ENCODE peak calls at places on chromosomes 7 and 10, in ten cellular contexts. One of them, this sample, is unnamed.
A peak's percentile ranks its signal among the peaks of the same experiment; 100 is the strongest.

GRCh38 chr10:45001382-45002148 is 842 bp downstream of the ZNF22 start:
- DNase-seq in H9: peak; percentile 42
- DNase-seq in NCI-H69: peak; percentile 77
- DNase-seq in T-helper 9 cell: peak; percentile 29
- DNase-seq in RPMI7951: peak; percentile 82
- DNase-seq in left ventricle myocardium inferior: peak; percentile 78
- DNase-seq in stomach: peak; percentile 86
- DNase-seq in stimulated activated CD8-positive, alpha-beta memory T cell treated with anti-CD3 and anti-CD28 coated beads, Interleukin-15, amount 100 ng/mL, for 48 hours: peak; percentile 30
- DNase-seq in stimulated activated effector memory CD8-positive, alpha-beta T cell treated with anti-CD3 and anti-CD28 coated beads, Interleukin-12 subunit alpha, Interleukin-12 subunit beta, amount 100 ng/mL, for 72 hours: peak; percentile 77
- DNase-seq in activated naive CD8-positive, alpha-beta T cell treated with anti-CD3 and anti-CD28 coated beads for 36 hours: peak; percentile 57
- DNase-seq in this sample: peak; percentile 73

GRCh38 chr10:124294811-124295770 is 123.6 kb downstream of the OAT start:
- DNase-seq in left ventricle myocardium inferior: no peak
- DNase-seq in stimulated activated CD8-positive, alpha-beta memory T cell treated with anti-CD3 and anti-CD28 coated beads, Interleukin-15, amount 100 ng/mL, for 48 hours: no peak
- DNase-seq in stomach: no peak
- DNase-seq in RPMI7951: peak; percentile 55
- DNase-seq in H9: peak; percentile 17
- DNase-seq in stimulated activated effector memory CD8-positive, alpha-beta T cell treated with anti-CD3 and anti-CD28 coated beads, Interleukin-12 subunit alpha, Interleukin-12 subunit beta, amount 100 ng/mL, for 72 hours: no peak
- DNase-seq in T-helper 9 cell: no peak
- DNase-seq in activated naive CD8-positive, alpha-beta T cell treated with anti-CD3 and anti-CD28 coated beads for 36 hours: no peak
- DNase-seq in NCI-H69: peak; percentile 39
- DNase-seq in this sample: no peak

GRCh38 chr7:130276796-130277762 is 10.4 kb downstream of the CPA2 start:
- DNase-seq in activated naive CD8-positive, alpha-beta T cell treated with anti-CD3 and anti-CD28 coated beads for 36 hours: peak; percentile 36
- DNase-seq in H9: no peak
- DNase-seq in stimulated activated effector memory CD8-positive, alpha-beta T cell treated with anti-CD3 and anti-CD28 coated beads, Interleukin-12 subunit alpha, Interleukin-12 subunit beta, amount 100 ng/mL, for 72 hours: peak; percentile 54
- DNase-seq in stimulated activated CD8-positive, alpha-beta memory T cell treated with anti-CD3 and anti-CD28 coated beads, Interleukin-15, amount 100 ng/mL, for 48 hours: peak; percentile 13
- DNase-seq in T-helper 9 cell: no peak
- DNase-seq in RPMI7951: peak; percentile 75
- DNase-seq in left ventricle myocardium inferior: no peak
- DNase-seq in stomach: no peak
- DNase-seq in NCI-H69: peak; percentile 81
- DNase-seq in this sample: peak; percentile 76

GRCh38 chr10:17365402-17365801 is 89.0 kb downstream of the ST8SIA6 start:
- DNase-seq in stimulated activated effector memory CD8-positive, alpha-beta T cell treated with anti-CD3 and anti-CD28 coated beads, Interleukin-12 subunit alpha, Interleukin-12 subunit beta, amount 100 ng/mL, for 72 hours: no peak
- DNase-seq in stimulated activated CD8-positive, alpha-beta memory T cell treated with anti-CD3 and anti-CD28 coated beads, Interleukin-15, amount 100 ng/mL, for 48 hours: no peak
- DNase-seq in stomach: no peak
- DNase-seq in RPMI7951: no peak
- DNase-seq in NCI-H69: no peak
- DNase-seq in activated naive CD8-positive, alpha-beta T cell treated with anti-CD3 and anti-CD28 coated beads for 36 hours: no peak
- DNase-seq in T-helper 9 cell: no peak
- DNase-seq in left ventricle myocardium inferior: no peak
- DNase-seq in H9: no peak
- DNase-seq in this sample: no peak

GRCh38 chr10:7551891-7552731 is 114.7 kb downstream of the ITIH5 start:
- DNase-seq in RPMI7951: no peak
- DNase-seq in stimulated activated effector memory CD8-positive, alpha-beta T cell treated with anti-CD3 and anti-CD28 coated beads, Interleukin-12 subunit alpha, Interleukin-12 subunit beta, amount 100 ng/mL, for 72 hours: no peak
- DNase-seq in NCI-H69: no peak
- DNase-seq in activated naive CD8-positive, alpha-beta T cell treated with anti-CD3 and anti-CD28 coated beads for 36 hours: no peak
- DNase-seq in stimulated activated CD8-positive, alpha-beta memory T cell treated with anti-CD3 and anti-CD28 coated beads, Interleukin-15, amount 100 ng/mL, for 48 hours: no peak
- DNase-seq in left ventricle myocardium inferior: peak; percentile 55
- DNase-seq in stomach: no peak
- DNase-seq in H9: peak; percentile 65
- DNase-seq in T-helper 9 cell: no peak
- DNase-seq in this sample: no peak

GRCh38 chr7:84529480-84530205 is 335.1 kb upstream of the SEMA3A start:
- DNase-seq in H9: no peak
- DNase-seq in activated naive CD8-positive, alpha-beta T cell treated with anti-CD3 and anti-CD28 coated beads for 36 hours: no peak
- DNase-seq in T-helper 9 cell: no peak
- DNase-seq in stomach: no peak
- DNase-seq in stimulated activated effector memory CD8-positive, alpha-beta T cell treated with anti-CD3 and anti-CD28 coated beads, Interleukin-12 subunit alpha, Interleukin-12 subunit beta, amount 100 ng/mL, for 72 hours: no peak
- DNase-seq in RPMI7951: peak; percentile 78
- DNase-seq in left ventricle myocardium inferior: no peak
- DNase-seq in stimulated activated CD8-positive, alpha-beta memory T cell treated with anti-CD3 and anti-CD28 coated beads, Interleukin-15, amount 100 ng/mL, for 48 hours: no peak
- DNase-seq in NCI-H69: peak; percentile 54
- DNase-seq in this sample: no peak

GRCh38 chr7:94160719-94161435 is 156.7 kb upstream of the BET1 start:
- DNase-seq in stimulated activated effector memory CD8-positive, alpha-beta T cell treated with anti-CD3 and anti-CD28 coated beads, Interleukin-12 subunit alpha, Interleukin-12 subunit beta, amount 100 ng/mL, for 72 hours: no peak
- DNase-seq in left ventricle myocardium inferior: no peak
- DNase-seq in H9: no peak
- DNase-seq in activated naive CD8-positive, alpha-beta T cell treated with anti-CD3 and anti-CD28 coated beads for 36 hours: no peak
- DNase-seq in RPMI7951: no peak
- DNase-seq in T-helper 9 cell: no peak
- DNase-seq in stimulated activated CD8-positive, alpha-beta memory T cell treated with anti-CD3 and anti-CD28 coated beads, Interleukin-15, amount 100 ng/mL, for 48 hours: no peak
- DNase-seq in NCI-H69: no peak
- DNase-seq in stomach: no peak
- DNase-seq in this sample: no peak

GRCh38 chr10:18886102-18886501 is 162.5 kb upstream of the MALRD1 start:
- DNase-seq in RPMI7951: peak; percentile 1
- DNase-seq in stimulated activated CD8-positive, alpha-beta memory T cell treated with anti-CD3 and anti-CD28 coated beads, Interleukin-15, amount 100 ng/mL, for 48 hours: no peak
- DNase-seq in stimulated activated effector memory CD8-positive, alpha-beta T cell treated with anti-CD3 and anti-CD28 coated beads, Interleukin-12 subunit alpha, Interleukin-12 subunit beta, amount 100 ng/mL, for 72 hours: no peak
- DNase-seq in activated naive CD8-positive, alpha-beta T cell treated with anti-CD3 and anti-CD28 coated beads for 36 hours: no peak
- DNase-seq in stomach: no peak
- DNase-seq in NCI-H69: no peak
- DNase-seq in H9: no peak
- DNase-seq in left ventricle myocardium inferior: no peak
- DNase-seq in T-helper 9 cell: no peak
- DNase-seq in this sample: no peak

GRCh38 chr7:142616121-142616643 is 133.1 kb upstream of the PRSS1 start:
- DNase-seq in activated naive CD8-positive, alpha-beta T cell treated with anti-CD3 and anti-CD28 coated beads for 36 hours: no peak
- DNase-seq in stimulated activated effector memory CD8-positive, alpha-beta T cell treated with anti-CD3 and anti-CD28 coated beads, Interleukin-12 subunit alpha, Interleukin-12 subunit beta, amount 100 ng/mL, for 72 hours: no peak
- DNase-seq in left ventricle myocardium inferior: no peak
- DNase-seq in NCI-H69: no peak
- DNase-seq in stimulated activated CD8-positive, alpha-beta memory T cell treated with anti-CD3 and anti-CD28 coated beads, Interleukin-15, amount 100 ng/mL, for 48 hours: no peak
- DNase-seq in RPMI7951: no peak
- DNase-seq in stomach: no peak
- DNase-seq in T-helper 9 cell: no peak
- DNase-seq in H9: no peak
- DNase-seq in this sample: no peak

GRCh38 chr7:122155566-122155965 is 11.5 kb upstream of the AASS start:
- DNase-seq in stomach: no peak
- DNase-seq in H9: no peak
- DNase-seq in activated naive CD8-positive, alpha-beta T cell treated with anti-CD3 and anti-CD28 coated beads for 36 hours: no peak
- DNase-seq in T-helper 9 cell: no peak
- DNase-seq in RPMI7951: no peak
- DNase-seq in left ventricle myocardium inferior: no peak
- DNase-seq in NCI-H69: no peak
- DNase-seq in stimulated activated effector memory CD8-positive, alpha-beta T cell treated with anti-CD3 and anti-CD28 coated beads, Interleukin-12 subunit alpha, Interleukin-12 subunit beta, amount 100 ng/mL, for 72 hours: no peak
- DNase-seq in stimulated activated CD8-positive, alpha-beta memory T cell treated with anti-CD3 and anti-CD28 coated beads, Interleukin-15, amount 100 ng/mL, for 48 hours: no peak
- DNase-seq in this sample: no peak

GRCh38 chr10:24209946-24210491 is 1.1 kb downstream of the KIAA1217 start:
- DNase-seq in stimulated activated effector memory CD8-positive, alpha-beta T cell treated with anti-CD3 and anti-CD28 coated beads, Interleukin-12 subunit alpha, Interleukin-12 subunit beta, amount 100 ng/mL, for 72 hours: no peak
- DNase-seq in NCI-H69: no peak
- DNase-seq in stomach: no peak
- DNase-seq in activated naive CD8-positive, alpha-beta T cell treated with anti-CD3 and anti-CD28 coated beads for 36 hours: peak; percentile 62
- DNase-seq in stimulated activated CD8-positive, alpha-beta memory T cell treated with anti-CD3 and anti-CD28 coated beads, Interleukin-15, amount 100 ng/mL, for 48 hours: peak; percentile 32
- DNase-seq in left ventricle myocardium inferior: no peak
- DNase-seq in T-helper 9 cell: no peak
- DNase-seq in H9: no peak
- DNase-seq in RPMI7951: peak; percentile 65
- DNase-seq in this sample: peak; percentile 76

GRCh38 chr10:16904619-16905018 is 87.4 kb upstream of the RSU1 start:
- DNase-seq in T-helper 9 cell: no peak
- DNase-seq in RPMI7951: peak; percentile 95
- DNase-seq in left ventricle myocardium inferior: no peak
- DNase-seq in stimulated activated effector memory CD8-positive, alpha-beta T cell treated with anti-CD3 and anti-CD28 coated beads, Interleukin-12 subunit alpha, Interleukin-12 subunit beta, amount 100 ng/mL, for 72 hours: no peak
- DNase-seq in NCI-H69: no peak
- DNase-seq in activated naive CD8-positive, alpha-beta T cell treated with anti-CD3 and anti-CD28 coated beads for 36 hours: no peak
- DNase-seq in stomach: no peak
- DNase-seq in H9: no peak
- DNase-seq in stimulated activated CD8-positive, alpha-beta memory T cell treated with anti-CD3 and anti-CD28 coated beads, Interleukin-15, amount 100 ng/mL, for 48 hours: no peak
- DNase-seq in this sample: no peak

GRCh38 chr10:3781458-3782098 is 3.4 kb downstream of the KLF6 start:
- DNase-seq in H9: peak; percentile 45
- DNase-seq in activated naive CD8-positive, alpha-beta T cell treated with anti-CD3 and anti-CD28 coated beads for 36 hours: peak; percentile 43
- DNase-seq in NCI-H69: no peak
- DNase-seq in stimulated activated CD8-positive, alpha-beta memory T cell treated with anti-CD3 and anti-CD28 coated beads, Interleukin-15, amount 100 ng/mL, for 48 hours: no peak
- DNase-seq in left ventricle myocardium inferior: peak; percentile 54
- DNase-seq in RPMI7951: peak; percentile 78
- DNase-seq in stimulated activated effector memory CD8-positive, alpha-beta T cell treated with anti-CD3 and anti-CD28 coated beads, Interleukin-12 subunit alpha, Interleukin-12 subunit beta, amount 100 ng/mL, for 72 hours: peak; percentile 80
- DNase-seq in T-helper 9 cell: peak; percentile 38
- DNase-seq in stomach: peak; percentile 59
- DNase-seq in this sample: peak; percentile 65

GRCh38 chr10:1411956-1412355 is 325.4 kb downstream of the ADARB2 start:
- DNase-seq in stimulated activated effector memory CD8-positive, alpha-beta T cell treated with anti-CD3 and anti-CD28 coated beads, Interleukin-12 subunit alpha, Interleukin-12 subunit beta, amount 100 ng/mL, for 72 hours: no peak
- DNase-seq in NCI-H69: no peak
- DNase-seq in H9: no peak
- DNase-seq in T-helper 9 cell: no peak
- DNase-seq in RPMI7951: no peak
- DNase-seq in stimulated activated CD8-positive, alpha-beta memory T cell treated with anti-CD3 and anti-CD28 coated beads, Interleukin-15, amount 100 ng/mL, for 48 hours: no peak
- DNase-seq in stomach: peak; percentile 10
- DNase-seq in left ventricle myocardium inferior: no peak
- DNase-seq in activated naive CD8-positive, alpha-beta T cell treated with anti-CD3 and anti-CD28 coated beads for 36 hours: no peak
- DNase-seq in this sample: no peak

GRCh38 chr7:75878312-75878768 is 494 bp upstream of the RHBDD2 start:
- DNase-seq in stimulated activated CD8-positive, alpha-beta memory T cell treated with anti-CD3 and anti-CD28 coated beads, Interleukin-15, amount 100 ng/mL, for 48 hours: no peak
- DNase-seq in RPMI7951: no peak
- DNase-seq in left ventricle myocardium inferior: no peak
- DNase-seq in stimulated activated effector memory CD8-positive, alpha-beta T cell treated with anti-CD3 and anti-CD28 coated beads, Interleukin-12 subunit alpha, Interleukin-12 subunit beta, amount 100 ng/mL, for 72 hours: no peak
- DNase-seq in T-helper 9 cell: no peak
- DNase-seq in NCI-H69: no peak
- DNase-seq in activated naive CD8-positive, alpha-beta T cell treated with anti-CD3 and anti-CD28 coated beads for 36 hours: no peak
- DNase-seq in stomach: no peak
- DNase-seq in H9: no peak
- DNase-seq in this sample: no peak

GRCh38 chr7:33039257-33039904 is 23.2 kb downstream of the NT5C3A start:
- DNase-seq in RPMI7951: peak; percentile 50
- DNase-seq in T-helper 9 cell: no peak
- DNase-seq in H9: no peak
- DNase-seq in stimulated activated CD8-positive, alpha-beta memory T cell treated with anti-CD3 and anti-CD28 coated beads, Interleukin-15, amount 100 ng/mL, for 48 hours: no peak
- DNase-seq in stomach: no peak
- DNase-seq in left ventricle myocardium inferior: no peak
- DNase-seq in stimulated activated effector memory CD8-positive, alpha-beta T cell treated with anti-CD3 and anti-CD28 coated beads, Interleukin-12 subunit alpha, Interleukin-12 subunit beta, amount 100 ng/mL, for 72 hours: no peak
- DNase-seq in NCI-H69: no peak
- DNase-seq in activated naive CD8-positive, alpha-beta T cell treated with anti-CD3 and anti-CD28 coated beads for 36 hours: no peak
- DNase-seq in this sample: no peak

GRCh38 chr7:28037220-28038010 is 143.2 kb downstream of the JAZF1 start:
- DNase-seq in H9: no peak
- DNase-seq in NCI-H69: no peak
- DNase-seq in stimulated activated CD8-positive, alpha-beta memory T cell treated with anti-CD3 and anti-CD28 coated beads, Interleukin-15, amount 100 ng/mL, for 48 hours: no peak
- DNase-seq in activated naive CD8-positive, alpha-beta T cell treated with anti-CD3 and anti-CD28 coated beads for 36 hours: peak; percentile 18
- DNase-seq in T-helper 9 cell: no peak
- DNase-seq in stimulated activated effector memory CD8-positive, alpha-beta T cell treated with anti-CD3 and anti-CD28 coated beads, Interleukin-12 subunit alpha, Interleukin-12 subunit beta, amount 100 ng/mL, for 72 hours: no peak
- DNase-seq in stomach: no peak
- DNase-seq in left ventricle myocardium inferior: no peak
- DNase-seq in RPMI7951: peak; percentile 99
- DNase-seq in this sample: peak; percentile 48

GRCh38 chr7:22129819-22130580 is 184.3 kb upstream of the CDCA7L start:
- DNase-seq in RPMI7951: no peak
- DNase-seq in stimulated activated CD8-positive, alpha-beta memory T cell treated with anti-CD3 and anti-CD28 coated beads, Interleukin-15, amount 100 ng/mL, for 48 hours: no peak
- DNase-seq in left ventricle myocardium inferior: no peak
- DNase-seq in stimulated activated effector memory CD8-positive, alpha-beta T cell treated with anti-CD3 and anti-CD28 coated beads, Interleukin-12 subunit alpha, Interleukin-12 subunit beta, amount 100 ng/mL, for 72 hours: no peak
- DNase-seq in NCI-H69: no peak
- DNase-seq in stomach: no peak
- DNase-seq in H9: no peak
- DNase-seq in activated naive CD8-positive, alpha-beta T cell treated with anti-CD3 and anti-CD28 coated beads for 36 hours: no peak
- DNase-seq in T-helper 9 cell: no peak
- DNase-seq in this sample: no peak

GRCh38 chr10:123136806-123137642 is 1.3 kb downstream of the HMX3 start:
- DNase-seq in stimulated activated CD8-positive, alpha-beta memory T cell treated with anti-CD3 and anti-CD28 coated beads, Interleukin-15, amount 100 ng/mL, for 48 hours: no peak
- DNase-seq in stimulated activated effector memory CD8-positive, alpha-beta T cell treated with anti-CD3 and anti-CD28 coated beads, Interleukin-12 subunit alpha, Interleukin-12 subunit beta, amount 100 ng/mL, for 72 hours: peak; percentile 72
- DNase-seq in RPMI7951: no peak
- DNase-seq in T-helper 9 cell: no peak
- DNase-seq in activated naive CD8-positive, alpha-beta T cell treated with anti-CD3 and anti-CD28 coated beads for 36 hours: peak; percentile 41
- DNase-seq in H9: peak; percentile 76
- DNase-seq in stomach: no peak
- DNase-seq in left ventricle myocardium inferior: no peak
- DNase-seq in NCI-H69: peak; percentile 45
- DNase-seq in this sample: peak; percentile 56

GRCh38 chr7:28528899-28529298 is 116.6 kb downstream of the CREB5 start:
- DNase-seq in stimulated activated CD8-positive, alpha-beta memory T cell treated with anti-CD3 and anti-CD28 coated beads, Interleukin-15, amount 100 ng/mL, for 48 hours: no peak
- DNase-seq in NCI-H69: no peak
- DNase-seq in left ventricle myocardium inferior: no peak
- DNase-seq in H9: no peak
- DNase-seq in stomach: no peak
- DNase-seq in activated naive CD8-positive, alpha-beta T cell treated with anti-CD3 and anti-CD28 coated beads for 36 hours: no peak
- DNase-seq in RPMI7951: no peak
- DNase-seq in T-helper 9 cell: no peak
- DNase-seq in stimulated activated effector memory CD8-positive, alpha-beta T cell treated with anti-CD3 and anti-CD28 coated beads, Interleukin-12 subunit alpha, Interleukin-12 subunit beta, amount 100 ng/mL, for 72 hours: no peak
- DNase-seq in this sample: no peak

GRCh38 chr7:12423995-12424745 is 20.5 kb upstream of the VWDE start:
- DNase-seq in stimulated activated CD8-positive, alpha-beta memory T cell treated with anti-CD3 and anti-CD28 coated beads, Interleukin-15, amount 100 ng/mL, for 48 hours: no peak
- DNase-seq in NCI-H69: no peak
- DNase-seq in T-helper 9 cell: no peak
- DNase-seq in stimulated activated effector memory CD8-positive, alpha-beta T cell treated with anti-CD3 and anti-CD28 coated beads, Interleukin-12 subunit alpha, Interleukin-12 subunit beta, amount 100 ng/mL, for 72 hours: no peak
- DNase-seq in H9: peak; percentile 97
- DNase-seq in RPMI7951: no peak
- DNase-seq in activated naive CD8-positive, alpha-beta T cell treated with anti-CD3 and anti-CD28 coated beads for 36 hours: no peak
- DNase-seq in left ventricle myocardium inferior: no peak
- DNase-seq in stomach: no peak
- DNase-seq in this sample: no peak

GRCh38 chr10:29412452-29413004 is 123.7 kb downstream of the LYZL1 start:
- DNase-seq in stomach: no peak
- DNase-seq in NCI-H69: no peak
- DNase-seq in RPMI7951: no peak
- DNase-seq in stimulated activated CD8-positive, alpha-beta memory T cell treated with anti-CD3 and anti-CD28 coated beads, Interleukin-15, amount 100 ng/mL, for 48 hours: no peak
- DNase-seq in activated naive CD8-positive, alpha-beta T cell treated with anti-CD3 and anti-CD28 coated beads for 36 hours: no peak
- DNase-seq in stimulated activated effector memory CD8-positive, alpha-beta T cell treated with anti-CD3 and anti-CD28 coated beads, Interleukin-12 subunit alpha, Interleukin-12 subunit beta, amount 100 ng/mL, for 72 hours: no peak
- DNase-seq in left ventricle myocardium inferior: no peak
- DNase-seq in T-helper 9 cell: no peak
- DNase-seq in H9: no peak
- DNase-seq in this sample: peak; percentile 15

GRCh38 chr7:107994366-107994765 is 8.6 kb downstream of the LAMB1 start:
- DNase-seq in RPMI7951: peak; percentile 65
- DNase-seq in H9: no peak
- DNase-seq in stomach: no peak
- DNase-seq in left ventricle myocardium inferior: no peak
- DNase-seq in NCI-H69: peak; percentile 79
- DNase-seq in T-helper 9 cell: no peak
- DNase-seq in stimulated activated CD8-positive, alpha-beta memory T cell treated with anti-CD3 and anti-CD28 coated beads, Interleukin-15, amount 100 ng/mL, for 48 hours: no peak
- DNase-seq in activated naive CD8-positive, alpha-beta T cell treated with anti-CD3 and anti-CD28 coated beads for 36 hours: no peak
- DNase-seq in stimulated activated effector memory CD8-positive, alpha-beta T cell treated with anti-CD3 and anti-CD28 coated beads, Interleukin-12 subunit alpha, Interleukin-12 subunit beta, amount 100 ng/mL, for 72 hours: no peak
- DNase-seq in this sample: no peak

GRCh38 chr7:1365846-1366245 is 93.4 kb downstream of the MICALL2 start:
- DNase-seq in stomach: no peak
- DNase-seq in H9: no peak
- DNase-seq in stimulated activated effector memory CD8-positive, alpha-beta T cell treated with anti-CD3 and anti-CD28 coated beads, Interleukin-12 subunit alpha, Interleukin-12 subunit beta, amount 100 ng/mL, for 72 hours: no peak
- DNase-seq in stimulated activated CD8-positive, alpha-beta memory T cell treated with anti-CD3 and anti-CD28 coated beads, Interleukin-15, amount 100 ng/mL, for 48 hours: no peak
- DNase-seq in left ventricle myocardium inferior: no peak
- DNase-seq in RPMI7951: no peak
- DNase-seq in NCI-H69: no peak
- DNase-seq in T-helper 9 cell: no peak
- DNase-seq in activated naive CD8-positive, alpha-beta T cell treated with anti-CD3 and anti-CD28 coated beads for 36 hours: no peak
- DNase-seq in this sample: no peak

GRCh38 chr10:48224979-48225560 is 49.4 kb downstream of the FRMPD2 start:
- DNase-seq in stimulated activated effector memory CD8-positive, alpha-beta T cell treated with anti-CD3 and anti-CD28 coated beads, Interleukin-12 subunit alpha, Interleukin-12 subunit beta, amount 100 ng/mL, for 72 hours: no peak
- DNase-seq in RPMI7951: peak; percentile 64
- DNase-seq in NCI-H69: no peak
- DNase-seq in left ventricle myocardium inferior: no peak
- DNase-seq in activated naive CD8-positive, alpha-beta T cell treated with anti-CD3 and anti-CD28 coated beads for 36 hours: no peak
- DNase-seq in stomach: no peak
- DNase-seq in T-helper 9 cell: no peak
- DNase-seq in stimulated activated CD8-positive, alpha-beta memory T cell treated with anti-CD3 and anti-CD28 coated beads, Interleukin-15, amount 100 ng/mL, for 48 hours: no peak
- DNase-seq in H9: peak; percentile 3
- DNase-seq in this sample: no peak

GRCh38 chr10:13536674-13537366 is 8.0 kb upstream of the BEND7 start:
- DNase-seq in RPMI7951: peak; percentile 45
- DNase-seq in stimulated activated CD8-positive, alpha-beta memory T cell treated with anti-CD3 and anti-CD28 coated beads, Interleukin-15, amount 100 ng/mL, for 48 hours: no peak
- DNase-seq in T-helper 9 cell: no peak
- DNase-seq in H9: peak; percentile 90
- DNase-seq in activated naive CD8-positive, alpha-beta T cell treated with anti-CD3 and anti-CD28 coated beads for 36 hours: peak; percentile 53
- DNase-seq in left ventricle myocardium inferior: peak; percentile 34
- DNase-seq in stomach: peak; percentile 67
- DNase-seq in NCI-H69: peak; percentile 69
- DNase-seq in stimulated activated effector memory CD8-positive, alpha-beta T cell treated with anti-CD3 and anti-CD28 coated beads, Interleukin-12 subunit alpha, Interleukin-12 subunit beta, amount 100 ng/mL, for 72 hours: no peak
- DNase-seq in this sample: peak; percentile 61

GRCh38 chr7:17368856-17369520 is 70.5 kb downstream of the AHR start:
- DNase-seq in stimulated activated CD8-positive, alpha-beta memory T cell treated with anti-CD3 and anti-CD28 coated beads, Interleukin-15, amount 100 ng/mL, for 48 hours: no peak
- DNase-seq in left ventricle myocardium inferior: no peak
- DNase-seq in RPMI7951: no peak
- DNase-seq in H9: no peak
- DNase-seq in activated naive CD8-positive, alpha-beta T cell treated with anti-CD3 and anti-CD28 coated beads for 36 hours: no peak
- DNase-seq in NCI-H69: no peak
- DNase-seq in stimulated activated effector memory CD8-positive, alpha-beta T cell treated with anti-CD3 and anti-CD28 coated beads, Interleukin-12 subunit alpha, Interleukin-12 subunit beta, amount 100 ng/mL, for 72 hours: no peak
- DNase-seq in T-helper 9 cell: no peak
- DNase-seq in stomach: no peak
- DNase-seq in this sample: no peak

GRCh38 chr10:127826161-127826740 is 66.5 kb downstream of the CLRN3 start:
- DNase-seq in stimulated activated effector memory CD8-positive, alpha-beta T cell treated with anti-CD3 and anti-CD28 coated beads, Interleukin-12 subunit alpha, Interleukin-12 subunit beta, amount 100 ng/mL, for 72 hours: no peak
- DNase-seq in H9: no peak
- DNase-seq in left ventricle myocardium inferior: no peak
- DNase-seq in T-helper 9 cell: no peak
- DNase-seq in RPMI7951: no peak
- DNase-seq in NCI-H69: no peak
- DNase-seq in stomach: no peak
- DNase-seq in activated naive CD8-positive, alpha-beta T cell treated with anti-CD3 and anti-CD28 coated beads for 36 hours: no peak
- DNase-seq in stimulated activated CD8-positive, alpha-beta memory T cell treated with anti-CD3 and anti-CD28 coated beads, Interleukin-15, amount 100 ng/mL, for 48 hours: no peak
- DNase-seq in this sample: no peak

This sample was measured in activated CD8-positive, alpha-beta T cell treated with anti-CD3 and anti-CD28 coated beads for 36 hours.